ENCODE peak calls at places on chromosome 3, in nine cellular contexts. Z, E, J, Y, Q, T, P, I and L are unnamed samples.

GRCh38 chr3:39107874-39108308 is 411 bp downstream of the TTC21A start:
- DNase-seq in Y (no peak), I (no peak), T (peak), E (no peak), P (no peak), Z (no peak), J (no peak), Q (no peak), L (no peak)

GRCh38 chr3:28667646-28668376 is 319.2 kb upstream of the AZI2 start:
- DNase-seq in E (peak), T (peak), I (peak), Q (peak), P (peak), Y (peak), J (peak), Z (peak), L (peak)

GRCh38 chr3:127214990-127215389 is 22.1 kb downstream of the PRR23E start:
- DNase-seq in I (no peak), Q (no peak), J (no peak), P (no peak), Z (no peak), T (no peak), Y (no peak), E (no peak), L (no peak)

GRCh38 chr3:38698061-38698460 is 48.6 kb upstream of the SCN5A start:
- DNase-seq in I (no peak), Y (no peak), P (no peak), Q (no peak), E (no peak), T (no peak), J (no peak), Z (no peak), L (no peak)

GRCh38 chr3:3110749-3111361 is 681 bp upstream of the IL5RA start:
- DNase-seq in Q (no peak), J (no peak), T (no peak), Y (no peak), Z (no peak), P (peak), E (no peak), I (no peak), L (peak)

GRCh38 chr3:56133423-56133822 is 334.8 kb downstream of the ERC2 start:
- DNase-seq in J (no peak), T (peak), I (no peak), P (no peak), Y (no peak), Q (peak), Z (peak), E (no peak), L (peak)

GRCh38 chr3:7962244-7962643 is 539.4 kb upstream of the LMCD1 start:
- DNase-seq in Z (no peak), I (no peak), Q (no peak), J (no peak), Y (no peak), T (no peak), P (no peak), E (no peak), L (no peak)

GRCh38 chr3:129123314-129124060 is 1.9 kb upstream of the RAB43 start:
- DNase-seq in T (peak), P (peak), J (no peak), Q (no peak), Y (no peak), Z (no peak), E (peak), I (peak), L (no peak)

GRCh38 chr3:77251136-77251535 is 211.2 kb downstream of the ROBO2 start:
- DNase-seq in Z (no peak), I (no peak), J (no peak), E (no peak), Q (no peak), P (no peak), Y (no peak), T (no peak), L (no peak)

GRCh38 chr3:103410231-103410630 is 975.4 kb downstream of the ZPLD1 start:
- DNase-seq in Y (no peak), Z (no peak), J (no peak), Q (no peak), E (peak), T (no peak), P (peak), I (no peak), L (no peak)
- TF ChIP-seq CTCF in Y (peak), Z (no peak), J (no peak), Q (no peak), E (peak), T (no peak), P (peak), I (no peak), L (no peak)

DNA sequence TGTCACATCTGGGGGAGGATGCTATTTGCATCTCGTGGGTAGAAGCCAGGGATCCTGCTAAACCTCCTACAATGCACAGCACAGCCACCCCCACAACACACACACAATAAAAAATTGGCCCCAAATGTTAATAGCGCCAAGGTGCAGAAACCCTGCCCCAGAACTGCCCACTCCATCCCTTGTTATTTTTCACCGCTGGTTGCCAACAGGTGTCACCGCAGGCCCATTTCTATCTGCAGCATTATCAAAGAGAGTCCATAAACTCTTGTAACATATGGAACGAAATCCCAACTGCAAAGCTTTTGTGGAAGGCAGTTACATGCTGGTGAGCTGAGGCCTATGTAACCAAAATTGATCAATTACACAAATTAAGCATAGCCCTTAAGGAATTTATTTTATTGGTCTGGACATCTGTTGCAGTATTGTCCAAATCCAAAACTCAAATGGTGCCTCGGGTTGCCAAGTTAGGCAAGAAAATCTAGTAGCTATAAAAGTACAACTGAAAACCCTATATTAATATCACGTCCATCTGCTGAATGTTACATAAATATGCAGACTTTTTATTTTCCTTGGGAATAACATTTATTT is 66.2 kb downstream of the SAMMSON start:
- DNase-seq in Z (no peak), T (no peak), J (no peak), Y (no peak), E (peak), Q (peak), I (peak), P (no peak), L (no peak)
- TF ChIP-seq CTCF in Z (no peak), T (no peak), J (no peak), Y (peak), E (peak), Q (peak), I (no peak), P (no peak), L (no peak)

GRCh38 chr3:43559961-43560360 is 61.9 kb downstream of the ANO10 start:
- DNase-seq in Y (no peak), Z (no peak), I (no peak), P (no peak), Q (no peak), T (no peak), E (no peak), J (no peak), L (no peak)
- TF ChIP-seq CTCF in Y (no peak), Z (no peak), I (no peak), P (no peak), Q (no peak), T (no peak), E (peak), J (no peak), L (no peak)

GRCh38 chr3:151366993-151367392 is 17.6 kb downstream of the P2RY12 start:
- DNase-seq in T (no peak), Q (no peak), E (no peak), P (no peak), Y (no peak), J (no peak), Z (no peak), I (no peak), L (no peak)
- TF ChIP-seq CTCF in T (no peak), Q (no peak), E (no peak), P (no peak), Y (no peak), J (no peak), Z (no peak), I (no peak), L (no peak)

GRCh38 chr3:170357176-170357919 is at the start of gene SKIL:
- DNase-seq in J (peak), P (peak), T (peak), I (peak), Z (peak), Q (peak), Y (peak), E (peak), L (peak)
- TF ChIP-seq CTCF in J (peak), P (peak), T (peak), I (no peak), Z (no peak), Q (peak), Y (peak), E (peak), L (no peak)

DNA sequence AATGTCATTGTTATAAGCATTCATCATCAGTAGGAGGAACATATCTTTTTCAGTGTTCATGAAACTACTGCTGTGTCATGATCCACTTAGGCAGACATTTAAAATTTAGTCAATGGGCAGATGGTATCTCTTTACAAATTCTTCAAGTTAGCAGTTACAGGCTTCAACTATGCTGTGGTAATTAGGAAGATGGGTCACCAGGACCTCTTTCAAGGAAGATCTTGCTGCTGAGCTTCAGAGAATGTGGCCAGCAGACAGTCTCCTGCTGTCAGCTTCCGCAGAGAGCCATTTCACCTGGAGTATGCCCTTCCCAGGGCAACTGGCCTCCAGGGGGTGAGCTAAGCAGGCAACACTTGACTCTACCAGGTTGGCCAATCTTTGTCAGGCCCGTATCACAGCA is 19.4 kb downstream of the IFT57 start:
- DNase-seq in T (no peak), P (no peak), Y (no peak), E (peak), J (no peak), Z (no peak), Q (peak), I (no peak), L (peak)
- TF ChIP-seq CTCF in T (no peak), P (no peak), Y (no peak), E (peak), J (no peak), Z (no peak), Q (no peak), I (no peak), L (no peak)

DNA sequence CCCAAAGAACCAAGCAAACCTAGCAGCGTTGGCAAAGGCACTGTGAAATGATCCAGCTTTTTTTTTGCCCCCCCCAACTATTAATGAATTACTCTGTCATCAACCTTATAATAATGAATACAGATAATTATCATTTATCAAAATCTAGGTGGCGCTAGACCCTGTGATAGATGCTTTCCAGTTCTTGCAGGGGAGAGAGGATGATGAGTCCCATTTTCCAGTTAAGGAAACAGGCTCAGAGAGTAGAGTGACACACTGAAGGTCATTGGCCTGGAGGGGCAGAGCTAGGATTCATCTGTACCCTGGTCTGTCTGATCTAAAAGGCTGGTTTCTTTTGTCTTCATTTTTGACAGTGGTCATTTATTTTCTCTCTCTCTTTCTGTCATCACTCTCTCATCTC is 5.0 kb downstream of the ACOX2 start:
- DNase-seq in Y (no peak), Z (no peak), I (no peak), J (no peak), E (no peak), T (no peak), Q (peak), P (no peak), L (peak)
- TF ChIP-seq CTCF in Y (no peak), Z (no peak), I (peak), J (no peak), E (peak), T (no peak), Q (peak), P (peak), L (peak)

GRCh38 chr3:144496116-144496835 is 524.7 kb downstream of the DIPK2A start:
- DNase-seq in Z (peak), J (no peak), I (no peak), T (no peak), E (no peak), Y (no peak), Q (no peak), P (no peak), L (no peak)
- TF ChIP-seq CTCF in Z (no peak), J (no peak), I (no peak), T (no peak), E (no peak), Y (no peak), Q (no peak), P (no peak), L (no peak)

DNA sequence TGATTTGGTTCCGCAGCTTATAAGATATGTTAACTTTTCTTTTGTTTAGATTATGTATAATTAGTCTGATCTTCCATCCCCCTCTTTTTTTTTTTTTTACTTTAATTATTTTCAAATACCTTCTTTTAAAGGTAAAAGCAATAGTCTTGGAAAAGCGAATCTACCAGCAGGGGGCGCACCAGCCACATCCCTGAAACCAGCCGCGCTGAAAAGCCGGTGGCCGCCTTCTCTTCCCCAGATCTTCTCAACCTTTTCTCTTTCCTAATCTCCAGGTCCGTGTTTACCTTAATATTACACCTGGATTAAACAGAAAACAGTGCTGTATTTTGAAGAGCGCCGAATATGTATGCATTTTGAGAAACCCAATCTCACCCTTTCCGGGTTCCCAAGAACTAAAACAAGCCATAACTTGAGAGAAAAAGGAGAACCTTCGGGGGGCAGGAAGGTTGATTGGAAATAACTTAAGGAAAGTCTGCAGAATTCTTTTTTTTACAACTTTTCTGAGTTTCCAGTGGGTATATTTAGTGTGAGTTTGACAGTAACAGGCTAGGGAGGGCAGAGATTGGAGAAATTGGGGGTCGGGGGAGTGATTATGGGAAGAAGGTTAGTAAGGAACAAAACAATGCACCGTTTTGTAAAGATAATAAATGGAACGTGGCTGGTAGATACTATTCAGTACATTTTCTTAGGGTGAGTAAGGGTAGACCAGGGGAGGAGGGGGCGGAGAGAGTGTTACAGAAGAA is 2.0 kb upstream of the SOX2 start:
- DNase-seq in I (peak), Z (peak), T (peak), Q (peak), E (peak), P (peak), Y (peak), J (peak), L (peak)
- TF ChIP-seq CTCF in I (peak), Z (peak), T (peak), Q (peak), E (peak), P (peak), Y (peak), J (peak), L (peak)